ENCODE peak calls at places on chromosomes 6 and 20, in five cellular contexts. E, C, G, Y and S are unnamed samples.

GRCh38 chr20:23111307-23111943 is 25.3 kb upstream of the CD93 start:
- DNase-seq in E (no peak), C (no peak), G (no peak), Y (no peak), S (no peak)

GRCh38 chr6:157653521-157653920 is 169.5 kb upstream of the SNX9 start:
- DNase-seq in E (no peak), C (no peak), G (no peak), Y (no peak), S (no peak)

GRCh38 chr20:57663241-57663640 is 43.0 kb upstream of the ZBP1 start:
- DNase-seq in E (no peak), C (no peak), G (no peak), Y (no peak), S (no peak)

GRCh38 chr6:20197251-20197650 is 15.0 kb downstream of the MBOAT1 start:
- DNase-seq in E (no peak), C (no peak), G (no peak), Y (no peak), S (no peak)

GRCh38 chr6:34578445-34579262 is 22.5 kb upstream of the SPDEF start:
- DNase-seq in E (no peak), C (no peak), G (peak), Y (no peak), S (no peak)

GRCh38 chr20:63151554-63152321 is 64.2 kb downstream of the YTHDF1 start:
- DNase-seq in E (no peak), C (no peak), G (peak), Y (no peak), S (no peak)

GRCh38 chr6:112939543-112939942 is 592.4 kb downstream of the RFPL4B start:
- DNase-seq in E (no peak), C (no peak), G (no peak), Y (no peak), S (peak)

GRCh38 chr6:117451607-117452164 is 25.9 kb upstream of the ROS1 start:
- DNase-seq in E (no peak), C (no peak), G (no peak), Y (no peak), S (no peak)

GRCh38 chr6:89567635-89568390 is 70.7 kb downstream of the LYRM2 start:
- DNase-seq in E (no peak), C (no peak), G (no peak), Y (no peak), S (no peak)

GRCh38 chr20:49140834-49141233 is 47.3 kb downstream of the STAU1 start:
- DNase-seq in E (no peak), C (no peak), G (no peak), Y (no peak), S (peak)

GRCh38 chr20:57527728-57528127 is 2.8 kb upstream of the CTCFL start:
- DNase-seq in E (no peak), C (no peak), G (no peak), Y (no peak), S (no peak)

GRCh38 chr6:149938571-149939462 is 3.0 kb upstream of the ULBP2 start:
- DNase-seq in E (no peak), C (no peak), G (no peak), Y (peak), S (no peak)

GRCh38 chr6:157670466-157671186 is 152.4 kb upstream of the SNX9 start:
- DNase-seq in E (no peak), C (no peak), G (peak), Y (no peak), S (no peak)

GRCh38 chr20:48017504-48017903 is 232.2 kb upstream of the SULF2 start:
- DNase-seq in E (no peak), C (no peak), G (no peak), Y (no peak), S (no peak)

GRCh38 chr6:125294036-125294435 is 7.7 kb downstream of the HDDC2 start:
- DNase-seq in E (no peak), C (no peak), G (no peak), Y (no peak), S (peak)

GRCh38 chr6:62541502-62541901 is 255.5 kb upstream of the KHDRBS2 start:
- DNase-seq in E (no peak), C (no peak), G (no peak), Y (no peak), S (no peak)

GRCh38 chr20:53750827-53751393 is 157.3 kb upstream of the ZNF217 start:
- DNase-seq in E (no peak), C (peak), G (no peak), Y (no peak), S (peak)

GRCh38 chr6:906920-907319 is 214.0 kb upstream of the EXOC2 start:
- DNase-seq in E (no peak), C (peak), G (no peak), Y (no peak), S (no peak)

GRCh38 chr6:130675072-130675471 is 152.1 kb upstream of the SMLR1 start:
- DNase-seq in E (no peak), C (no peak), G (no peak), Y (no peak), S (no peak)

GRCh38 chr6:21305827-21306469 is 287.6 kb upstream of the SOX4 start:
- DNase-seq in E (no peak), C (peak), G (no peak), Y (no peak), S (no peak)

GRCh38 chr6:6758915-6759654 is 170.6 kb downstream of the LY86 start:
- DNase-seq in E (peak), C (no peak), G (no peak), Y (peak), S (no peak)

GRCh38 chr6:40722553-40723258 is 135.5 kb upstream of the LRFN2 start:
- DNase-seq in E (no peak), C (no peak), G (no peak), Y (no peak), S (no peak)

GRCh38 chr6:113858067-113858604 is 991 bp downstream of the MARCKS start:
- DNase-seq in E (no peak), C (no peak), G (peak), Y (no peak), S (no peak)

GRCh38 chr6:168268755-168269154 is 50.8 kb downstream of the DACT2 start:
- DNase-seq in E (no peak), C (no peak), G (no peak), Y (no peak), S (no peak)

GRCh38 chr20:11362450-11362849 is 555.2 kb upstream of the BTBD3 start:
- DNase-seq in E (no peak), C (no peak), G (no peak), Y (no peak), S (no peak)

GRCh38 chr20:1215386-1216170 is 10.3 kb upstream of the RAD21L1 start:
- DNase-seq in E (no peak), C (no peak), G (no peak), Y (no peak), S (no peak)

GRCh38 chr6:27130668-27131428 is 116.7 kb upstream of the PRSS16 start:
- DNase-seq in E (no peak), C (no peak), G (no peak), Y (no peak), S (no peak)

GRCh38 chr6:30325150-30325872 is 1.4 kb upstream of the TRIM39 start:
- DNase-seq in E (no peak), C (no peak), G (no peak), Y (peak), S (no peak)

GRCh38 chr6:41344865-41345264 is 9.5 kb downstream of the NCR2 start:
- DNase-seq in E (no peak), C (no peak), G (no peak), Y (no peak), S (no peak)

GRCh38 chr6:124490123-124490522 is 472.1 kb upstream of the RNF217 start:
- DNase-seq in E (no peak), C (no peak), G (no peak), Y (no peak), S (no peak)

GRCh38 chr6:27138837-27139752 is 108.4 kb upstream of the PRSS16 start:
- DNase-seq in E (no peak), C (no peak), G (peak), Y (peak), S (no peak)

GRCh38 chr20:62448788-62449187 is 21.4 kb upstream of the RBBP8NL start:
- DNase-seq in E (no peak), C (no peak), G (no peak), Y (no peak), S (no peak)

DNA sequence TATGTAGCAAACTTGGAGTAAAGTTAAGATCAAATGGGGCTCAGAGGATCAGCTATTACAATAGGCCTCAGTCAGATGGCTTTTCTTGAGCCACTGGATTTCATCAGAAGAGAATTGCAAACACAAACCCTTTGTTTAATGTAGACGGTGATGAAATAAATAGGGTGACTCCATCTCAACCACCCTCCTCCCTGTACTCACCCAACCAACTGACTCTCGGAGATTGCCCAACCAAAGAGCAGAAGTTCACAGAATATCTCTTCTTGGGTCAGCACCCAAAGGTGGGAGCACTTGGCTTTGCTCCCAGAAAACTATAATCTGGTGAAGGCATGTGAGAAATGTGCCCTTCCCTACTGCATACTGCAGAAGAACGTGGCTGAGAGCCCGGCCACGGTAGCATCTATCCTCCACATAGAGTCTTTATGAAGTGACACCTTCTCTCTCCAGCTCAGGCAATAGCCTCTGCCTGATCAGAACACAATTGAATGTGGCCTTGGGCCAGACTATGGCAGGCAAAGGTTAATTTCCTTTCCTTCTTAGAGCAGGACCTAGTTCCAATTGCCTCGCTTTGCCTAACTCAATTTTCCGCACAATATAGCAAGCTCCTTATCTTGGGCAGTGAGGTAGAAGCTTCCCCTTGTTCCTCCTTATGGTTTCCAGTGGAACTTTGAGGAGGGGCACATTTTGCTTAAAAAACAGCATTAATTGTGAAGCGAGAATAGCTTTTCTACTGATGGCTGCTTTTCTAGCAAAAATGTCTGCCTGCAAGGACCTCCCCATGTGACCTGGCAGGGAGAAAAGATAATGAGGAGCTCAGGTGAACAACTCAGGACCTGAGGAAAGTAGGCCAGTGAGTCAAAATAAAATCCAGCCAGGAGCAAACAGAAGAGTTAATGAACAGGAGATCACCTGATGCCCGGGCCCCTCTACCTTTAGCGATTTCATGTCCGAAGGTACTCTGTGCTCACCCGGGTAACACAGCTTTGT is 79.4 kb downstream of the GFOD1 start:
- DNase-seq in E (no peak), C (peak), G (no peak), Y (no peak), S (no peak)
- H3K4me3 ChIP-seq in E (peak), C (no peak), G (no peak), Y (no peak), S (no peak)

DNA sequence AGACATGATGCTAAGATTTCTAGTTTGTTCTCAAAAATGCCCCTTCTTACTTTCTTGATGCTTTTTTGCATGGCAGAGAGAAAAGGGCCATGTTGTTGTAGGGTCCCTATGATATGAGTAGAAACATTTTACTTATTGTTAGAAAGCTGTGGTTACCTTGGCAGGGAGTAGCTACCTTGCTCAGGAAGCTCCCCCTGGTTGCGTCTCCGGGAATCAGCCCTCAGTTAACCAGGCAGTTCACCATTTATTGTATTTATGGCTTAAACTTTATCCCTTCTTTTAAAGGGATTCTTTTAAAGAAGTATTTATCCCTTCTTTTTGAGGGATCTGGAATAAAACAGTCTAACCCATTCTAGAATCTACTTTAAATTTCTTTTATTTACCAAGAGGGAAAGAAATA is 113.9 kb upstream of the PROKR2 start:
- DNase-seq in E (no peak), C (no peak), G (no peak), Y (no peak), S (no peak)
- TF ChIP-seq CTCF in E (peak), C (no peak), G (no peak), Y (no peak), S (no peak)

GRCh38 chr6:166861304-166861703 is 95.0 kb downstream of the RNASET2 start:
- DNase-seq in E (no peak), C (no peak), G (no peak), Y (no peak), S (no peak)
- H3K4me3 ChIP-seq in E (no peak), C (no peak), G (no peak), Y (no peak), S (no peak)

GRCh38 chr6:42507901-42508300 is 55.9 kb upstream of the UBR2 start:
- DNase-seq in E (no peak), C (no peak), G (no peak), Y (no peak), S (no peak)

GRCh38 chr6:42511803-42512422 is 51.9 kb upstream of the UBR2 start:
- DNase-seq in E (no peak), C (no peak), G (no peak), Y (no peak), S (no peak)

GRCh38 chr6:42509765-42510164 is 54.1 kb upstream of the UBR2 start:
- DNase-seq in E (no peak), C (no peak), G (no peak), Y (peak), S (no peak)

GRCh38 chr6:42512498-42513042 is 51.3 kb upstream of the UBR2 start:
- DNase-seq in E (no peak), C (no peak), G (no peak), Y (no peak), S (peak)

GRCh38 chr6:42510795-42511194 is 53.0 kb upstream of the UBR2 start:
- DNase-seq in E (no peak), C (no peak), G (no peak), Y (no peak), S (no peak)
- TF ChIP-seq CTCF in E (peak), C (no peak), G (no peak), Y (no peak), S (no peak)

DNA sequence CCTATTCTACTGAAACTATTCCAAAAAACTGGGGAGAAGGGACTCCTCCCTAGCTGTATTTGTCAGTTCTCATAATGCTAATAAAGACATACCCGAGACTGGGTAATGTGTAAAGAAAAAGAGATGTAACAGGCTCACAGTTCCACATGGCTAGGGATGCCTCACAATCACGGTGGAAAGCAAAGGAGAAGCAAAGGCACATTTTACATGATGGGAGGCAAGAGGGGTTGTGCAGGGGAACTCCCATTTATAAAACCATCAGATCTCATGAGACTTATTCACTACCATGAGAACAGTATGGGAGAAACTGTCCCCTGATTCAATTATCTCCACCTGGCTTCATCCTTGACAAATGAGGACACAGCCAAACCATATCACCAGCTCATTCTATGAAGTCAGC is 111.2 kb upstream of the RIPOR2 start:
- DNase-seq in E (no peak), C (no peak), G (no peak), Y (no peak), S (no peak)
- H3K4me3 ChIP-seq in E (no peak), C (no peak), G (no peak), Y (no peak), S (no peak)

DNA sequence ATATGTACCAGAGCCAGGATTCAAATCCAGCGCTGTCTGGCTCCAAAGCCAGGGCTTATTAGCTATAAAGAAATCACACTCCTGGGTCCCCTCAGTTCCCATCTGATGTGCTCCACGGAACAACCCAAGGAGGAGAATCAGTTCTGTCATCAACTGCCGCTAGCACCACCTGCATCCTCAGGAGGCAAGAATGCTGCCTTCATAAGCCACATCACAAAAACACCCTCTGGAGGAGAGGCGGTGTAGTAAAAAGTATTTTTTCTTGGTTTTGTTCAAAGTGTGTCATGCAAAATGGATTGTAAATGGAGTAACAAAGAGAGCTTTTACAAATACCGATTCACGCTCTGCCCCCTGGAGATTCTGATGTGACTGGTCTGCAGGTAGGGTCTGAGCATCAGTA is 57.1 kb downstream of the TNFRSF21 start:
- DNase-seq in E (no peak), C (no peak), G (no peak), Y (no peak), S (no peak)
- TF ChIP-seq CTCF in E (no peak), C (no peak), G (no peak), Y (no peak), S (no peak)

GRCh38 chr6:106642476-106642875 is 13.1 kb downstream of the QRSL1 start:
- DNase-seq in E (no peak), C (no peak), G (no peak), Y (no peak), S (peak)

GRCh38 chr6:106637051-106637717 is 7.8 kb downstream of the QRSL1 start:
- DNase-seq in E (no peak), C (no peak), G (no peak), Y (no peak), S (no peak)

GRCh38 chr6:106639812-106640211 is 10.4 kb downstream of the QRSL1 start:
- DNase-seq in E (no peak), C (no peak), G (no peak), Y (no peak), S (no peak)

GRCh38 chr6:106634565-106634964 is 5.2 kb downstream of the QRSL1 start:
- DNase-seq in E (no peak), C (no peak), G (no peak), Y (no peak), S (no peak)

DNA sequence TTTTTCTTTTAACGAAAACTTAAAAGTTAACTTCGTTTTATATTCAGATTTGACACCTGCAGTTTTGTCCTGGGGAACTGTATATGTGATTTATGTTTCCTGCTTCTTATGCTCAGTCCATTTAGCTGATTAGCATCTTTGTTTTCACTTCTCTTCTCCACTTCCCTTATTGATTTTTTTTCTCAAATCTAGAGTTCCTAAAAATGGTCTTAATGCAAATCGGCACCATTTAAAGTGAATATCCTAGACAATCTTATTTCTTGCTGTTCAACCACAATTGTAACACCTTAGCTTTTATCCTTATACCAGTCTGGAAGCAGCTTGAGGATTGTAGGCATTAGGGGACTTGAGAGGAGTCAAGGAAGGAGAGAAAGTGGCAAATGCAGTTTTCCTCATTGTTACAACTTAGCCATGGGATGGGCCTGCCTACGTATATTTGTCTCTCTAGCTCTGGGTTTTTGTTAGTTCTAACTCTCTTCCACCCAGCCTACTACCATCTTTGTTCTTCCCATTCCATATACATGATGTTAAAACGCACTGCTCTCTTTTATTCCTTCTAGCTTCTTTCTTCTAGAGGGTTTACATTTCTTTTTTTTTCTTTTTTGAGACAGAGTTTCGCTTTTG is 8.5 kb downstream of the QRSL1 start:
- DNase-seq in E (no peak), C (no peak), G (no peak), Y (no peak), S (no peak)
- H3K4me3 ChIP-seq in E (no peak), C (no peak), G (no peak), Y (peak), S (no peak)

GRCh38 chr20:21798384-21798783 is 92.9 kb downstream of the PAX1 start:
- DNase-seq in E (no peak), C (no peak), G (no peak), Y (no peak), S (no peak)

GRCh38 chr20:21801193-21801592 is 95.7 kb downstream of the PAX1 start:
- DNase-seq in E (no peak), C (no peak), G (no peak), Y (no peak), S (no peak)

DNA sequence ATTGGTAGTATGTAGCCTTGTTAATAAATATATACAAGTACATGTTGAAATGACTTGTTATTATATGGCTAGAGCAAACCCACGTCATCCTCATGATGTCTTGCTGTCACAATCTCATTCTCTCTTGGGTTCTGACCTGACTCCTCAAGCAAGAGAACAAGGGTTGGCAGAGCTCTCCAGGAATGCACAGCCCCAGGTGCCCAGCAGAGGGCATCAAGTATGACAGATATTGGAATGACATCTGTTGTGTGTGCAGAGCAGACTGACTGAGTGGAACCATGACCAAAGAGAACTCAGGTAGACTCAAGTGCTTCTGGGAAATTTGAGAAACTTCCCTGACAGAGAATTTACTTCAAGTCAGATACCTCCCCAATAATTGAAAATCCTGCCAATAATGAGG is 90.6 kb downstream of the PAX1 start:
- DNase-seq in E (no peak), C (no peak), G (no peak), Y (no peak), S (no peak)
- TF ChIP-seq CTCF in E (no peak), C (no peak), G (no peak), Y (peak), S (peak)